ENCODE peak calls at places on chromosomes 1 and 21, in six cellular contexts. X is K562, T is A549, G is GM12878, N is upper lobe of left lung, P is HepG2. O is an unnamed sample.

GRCh38 chr21:17370750-17371325 is 142.0 kb upstream of the CXADR start:
- ATAC-seq in X (no peak), T (no peak), G (no peak), N (no peak), P (no peak), O (no peak)

GRCh38 chr1:161313554-161314200 is 504 bp upstream of the SDHC start:
- ATAC-seq in X (peak), T (no peak), G (peak), N (no peak), P (peak), O (no peak)

GRCh38 chr1:222644649-222645005 is 26.7 kb downstream of the MIA3 start:
- ATAC-seq in X (no peak), T (peak), G (peak), N (no peak), P (peak), O (no peak)

GRCh38 chr21:27802816-27803475 is 836.1 kb upstream of the ADAMTS5 start:
- ATAC-seq in X (peak), T (peak), G (peak), N (peak), P (no peak), O (no peak)

GRCh38 chr1:183417691-183418491 is at the start of gene NMNAT2:
- ATAC-seq in X (no peak), T (peak), G (no peak), N (peak), P (no peak), O (peak)

GRCh38 chr1:25914074-25914995 is 8.1 kb upstream of the STMN1 start:
- ATAC-seq in X (no peak), T (no peak), G (peak), N (no peak), P (peak), O (no peak)

GRCh38 chr1:118461154-118461553 is 276.1 kb upstream of the SPAG17 start:
- ATAC-seq in X (no peak), T (no peak), G (peak), N (no peak), P (peak), O (no peak)

GRCh38 chr1:22884806-22885559 is 87.7 kb downstream of the LACTBL1 start:
- ATAC-seq in X (no peak), T (no peak), G (peak), N (no peak), P (no peak), O (no peak)

GRCh38 chr1:16038620-16038912 is 5.0 kb upstream of the CLCNKB start:
- ATAC-seq in X (no peak), T (peak), G (no peak), N (no peak), P (peak), O (no peak)

GRCh38 chr1:200336901-200337391 is 72.9 kb downstream of the ZNF281 start:
- ATAC-seq in X (no peak), T (peak), G (no peak), N (no peak), P (no peak), O (no peak)

GRCh38 chr1:218350909-218351616 is 5.9 kb downstream of the TGFB2 start:
- ATAC-seq in X (no peak), T (no peak), G (no peak), N (peak), P (no peak), O (no peak)

GRCh38 chr1:60573726-60574409 is 500.3 kb upstream of the C1orf87 start:
- ATAC-seq in X (no peak), T (no peak), G (no peak), N (peak), P (no peak), O (no peak)

GRCh38 chr1:53183277-53183990 is 13.2 kb upstream of the CPT2 start:
- ATAC-seq in X (peak), T (no peak), G (no peak), N (peak), P (peak), O (peak)

GRCh38 chr1:182430263-182431068 is 19.5 kb upstream of the RGSL1 start:
- ATAC-seq in X (peak), T (no peak), G (peak), N (no peak), P (no peak), O (no peak)

GRCh38 chr1:200290010-200290685 is 119.7 kb downstream of the ZNF281 start:
- ATAC-seq in X (peak), T (peak), G (peak), N (no peak), P (peak), O (no peak)

GRCh38 chr1:217369271-217369981 is 261.5 kb downstream of the GPATCH2 start:
- ATAC-seq in X (no peak), T (no peak), G (peak), N (no peak), P (no peak), O (no peak)

GRCh38 chr1:84368441-84368840 is 29.8 kb upstream of the DNASE2B start:
- ATAC-seq in X (peak), T (no peak), G (no peak), N (no peak), P (no peak), O (no peak)

GRCh38 chr1:23384312-23385058 is 14.8 kb upstream of the ZNF436 start:
- ATAC-seq in X (peak), T (peak), G (peak), N (no peak), P (peak), O (no peak)

GRCh38 chr1:47838562-47839459 is 158.4 kb downstream of the TRABD2B start:
- ATAC-seq in X (no peak), T (no peak), G (no peak), N (no peak), P (no peak), O (no peak)

GRCh38 chr1:66396212-66396890 is 137.6 kb upstream of the SGIP1 start:
- ATAC-seq in X (no peak), T (no peak), G (peak), N (peak), P (no peak), O (peak)

GRCh38 chr21:18249542-18250152 is 5.0 kb downstream of the CHODL start:
- ATAC-seq in X (no peak), T (no peak), G (no peak), N (no peak), P (peak), O (no peak)

GRCh38 chr1:182599339-182599738 is 4.8 kb downstream of the RGS16 start:
- ATAC-seq in X (peak), T (peak), G (peak), N (no peak), P (peak), O (no peak)

GRCh38 chr1:151510020-151510405 is 1.2 kb upstream of the CGN start:
- ATAC-seq in X (no peak), T (no peak), G (no peak), N (no peak), P (no peak), O (no peak)
- H3K4me3 ChIP-seq in X (no peak), T (no peak), G (no peak), N (no peak), P (peak), O (no peak)

GRCh38 chr1:193185861-193186714 is at the start of gene B3GALT2:
- ATAC-seq in X (peak), T (peak), G (peak), N (peak), P (peak), O (no peak)
- TF ChIP-seq EP300 in X (no peak), T (no peak), G (no peak), N (no peak), P (no peak), O (no peak)

DNA sequence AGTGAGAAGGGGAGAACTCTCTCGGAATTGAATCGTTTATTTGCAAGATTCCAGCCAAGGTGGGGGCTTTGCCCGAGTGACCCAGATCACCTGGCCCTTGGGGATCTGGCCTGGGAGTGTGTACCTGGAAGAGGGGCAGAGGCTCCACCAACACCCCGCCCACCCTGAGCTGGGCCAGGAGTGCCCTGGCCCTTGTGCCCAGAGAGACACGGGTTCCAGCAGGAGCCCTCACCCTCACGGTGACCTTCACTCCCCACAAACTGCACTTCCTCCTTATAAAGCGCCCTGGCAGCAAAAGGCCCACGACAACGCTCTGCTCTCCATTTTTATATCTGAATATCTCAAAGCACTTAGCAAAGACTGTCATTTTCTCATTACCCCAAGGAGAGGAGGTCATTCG is 16.6 kb downstream of the CASZ1 start:
- ATAC-seq in X (no peak), T (no peak), G (no peak), N (no peak), P (no peak), O (no peak)
- H3K4me3 ChIP-seq in X (no peak), T (no peak), G (no peak), N (no peak), P (no peak), O (no peak)

DNA sequence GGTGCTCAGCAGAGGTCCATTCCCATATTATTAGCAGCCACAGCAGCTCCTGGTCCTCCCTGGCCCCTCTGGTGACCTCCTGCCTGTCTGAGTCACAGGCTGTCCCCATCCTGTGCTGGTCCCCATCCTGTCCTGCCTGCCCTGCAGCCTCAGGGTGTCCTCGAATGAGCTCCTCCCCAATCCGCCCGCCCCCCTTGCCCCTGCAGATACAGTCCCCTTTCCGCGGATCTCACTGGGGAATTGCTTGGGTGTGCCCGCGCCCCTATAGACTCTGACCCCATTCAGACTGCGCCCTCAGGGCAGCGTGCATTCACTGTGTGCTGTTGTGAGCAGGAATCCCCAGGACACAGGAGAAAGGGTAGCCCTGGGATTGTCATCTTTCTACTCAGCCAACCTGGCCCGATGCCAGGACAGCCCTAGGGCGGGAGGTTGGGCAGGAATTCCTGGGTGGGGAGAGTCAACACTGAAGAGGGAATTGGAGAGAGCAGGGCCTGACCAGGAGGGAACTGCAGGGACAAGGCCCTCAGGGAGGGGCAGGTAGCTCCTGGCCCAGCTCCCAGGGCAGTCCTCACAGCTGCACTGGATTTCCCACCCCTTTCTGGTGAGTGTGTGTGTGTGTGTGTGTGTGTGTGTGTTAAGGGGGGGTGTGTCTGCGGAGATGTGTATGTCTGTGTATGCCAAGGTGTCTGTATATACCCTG is 1.1 kb upstream of the GUCA2A start:
- ATAC-seq in X (no peak), T (peak), G (no peak), N (peak), P (peak), O (peak)
- TF ChIP-seq EP300 in X (no peak), T (no peak), G (no peak), N (no peak), P (no peak), O (no peak)

DNA sequence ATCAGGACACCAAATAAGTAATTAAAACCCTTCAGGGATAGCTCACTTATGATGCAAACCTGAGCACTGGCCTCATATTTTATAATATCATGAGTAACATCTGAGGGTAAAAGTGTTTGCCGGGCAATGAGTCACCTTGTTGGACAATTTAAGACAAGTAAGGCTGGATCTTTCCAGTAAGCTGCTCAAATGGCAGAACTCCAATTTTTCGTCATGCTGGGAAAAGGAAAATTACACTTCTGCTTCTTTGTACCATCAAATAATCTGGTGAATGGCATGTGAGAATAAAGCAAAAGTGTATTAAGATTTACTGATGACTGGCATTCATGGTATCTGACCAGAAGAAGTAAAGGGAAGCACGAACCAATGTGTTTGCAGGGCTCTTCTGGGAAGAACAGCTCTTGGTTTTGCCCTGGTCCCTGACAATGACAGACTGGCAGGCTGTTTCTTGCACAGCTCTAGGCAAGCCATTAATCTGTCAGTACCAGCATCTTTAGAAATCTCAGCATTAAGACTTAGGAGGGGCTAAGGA is 392.2 kb downstream of the VAV3 start:
- ATAC-seq in X (no peak), T (peak), G (no peak), N (peak), P (no peak), O (peak)
- H3K4me3 ChIP-seq in X (no peak), T (no peak), G (no peak), N (no peak), P (no peak), O (no peak)

GRCh38 chr1:171934664-171935063 is 93.4 kb downstream of the DNM3 start:
- ATAC-seq in X (no peak), T (no peak), G (no peak), N (no peak), P (no peak), O (no peak)

GRCh38 chr1:171929121-171929520 is 87.8 kb downstream of the DNM3 start:
- ATAC-seq in X (peak), T (peak), G (peak), N (no peak), P (peak), O (no peak)

GRCh38 chr1:171935086-171935485 is 93.8 kb downstream of the DNM3 start:
- ATAC-seq in X (no peak), T (no peak), G (no peak), N (no peak), P (no peak), O (no peak)

GRCh38 chr1:171935664-171936063 is 94.4 kb downstream of the DNM3 start:
- ATAC-seq in X (no peak), T (no peak), G (peak), N (no peak), P (no peak), O (no peak)

DNA sequence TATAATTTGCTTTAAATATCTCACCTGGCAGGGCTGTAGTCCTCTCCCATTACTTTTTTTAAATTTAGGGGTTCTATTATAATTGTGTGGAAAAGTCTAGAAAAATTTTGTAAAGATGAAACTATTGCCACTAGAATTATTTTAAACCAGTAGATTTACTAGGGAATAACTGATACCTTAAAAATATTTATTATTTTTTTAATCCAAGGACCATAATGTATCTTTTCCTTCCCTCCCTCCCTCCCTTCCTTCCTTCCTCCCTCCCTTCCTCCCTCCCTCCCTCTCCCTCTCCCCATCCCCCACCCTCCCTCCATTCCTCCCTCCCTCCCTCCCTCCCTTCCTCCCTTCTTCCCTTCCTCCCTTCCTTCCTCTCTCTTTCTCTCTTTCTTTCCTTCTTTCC is 90.5 kb downstream of the DNM3 start:
- ATAC-seq in X (no peak), T (no peak), G (no peak), N (no peak), P (no peak), O (no peak)
- TF ChIP-seq EP300 in X (no peak), T (no peak), G (no peak), N (no peak), P (no peak), O (no peak)